ENCODE peak calls at places on chromosomes 11 and 22, in nine cellular contexts. B is sigmoid colon; I is neuronal stem cell; G is NCI-H2107; V is GDM1; X is small intestine; C is activated CD4-positive, CD25-positive, alpha-beta regulatory T cell treated with anti-CD3 and anti-CD28 coated beads, Interleukin-2, amount 50 U/mL, for 16 hours; N is activated naive CD8-positive, alpha-beta T cell treated with anti-CD3 and anti-CD28 coated beads, Interleukin-2, amount 50 U/mL, for 24 hours; E is endothelial cell. U is an unnamed sample.

GRCh38 chr22:20060700-20061480 is 19.2 kb upstream of the DGCR8 start:
- DNase-seq in C (no peak), N (peak; percentile 24), V (no peak), G (no peak), I (no peak), B (no peak), E (no peak), X (no peak), U (no peak)

GRCh38 chr11:20050551-20051333 is 109.5 kb downstream of the DBX1 start:
- DNase-seq in N (no peak), G (no peak), E (no peak), B (no peak), C (no peak), X (no peak), V (no peak), I (no peak), U (no peak)

GRCh38 chr22:23163665-23164064 is 16.6 kb upstream of the BCR start:
- DNase-seq in G (no peak), N (no peak), V (no peak), B (peak; percentile 89), C (no peak), E (no peak), X (no peak), I (no peak), U (peak; percentile 69)

GRCh38 chr22:36900225-36900624 is 13.2 kb upstream of the CSF2RB start:
- DNase-seq in B (no peak), X (no peak), N (no peak), V (no peak), C (no peak), G (no peak), E (no peak), I (no peak), U (no peak)

GRCh38 chr11:41926339-41926738 is 466.9 kb upstream of the LRRC4C start:
- DNase-seq in V (no peak), G (no peak), N (no peak), E (no peak), B (no peak), I (no peak), X (no peak), C (no peak), U (no peak)

GRCh38 chr11:68524213-68524612 is 63.7 kb downstream of the PPP6R3 start:
- DNase-seq in B (no peak), V (no peak), I (no peak), E (no peak), X (no peak), N (no peak), C (no peak), G (no peak), U (no peak)

GRCh38 chr11:11416917-11417316 is 63.9 kb upstream of the CSNK2A3 start:
- DNase-seq in V (peak; percentile 80), G (no peak), B (no peak), C (no peak), I (no peak), X (no peak), E (no peak), N (no peak), U (no peak)

GRCh38 chr11:128297805-128298204 is 289.6 kb downstream of the ETS1 start:
- DNase-seq in N (no peak), C (no peak), G (no peak), V (no peak), E (no peak), B (no peak), I (no peak), X (no peak), U (no peak)

GRCh38 chr22:35977136-35977535 is 51.5 kb downstream of the RBFOX2 start:
- DNase-seq in G (no peak), I (no peak), V (no peak), X (no peak), E (no peak), B (no peak), C (no peak), N (no peak), U (no peak)

GRCh38 chr11:109196016-109196415 is 226.0 kb upstream of the C11orf87 start:
- DNase-seq in N (no peak), X (no peak), G (no peak), B (no peak), C (no peak), V (no peak), E (no peak), I (no peak), U (no peak)

GRCh38 chr22:31346733-31347250 is 646 bp upstream of the PATZ1 start:
- DNase-seq in G (no peak), X (peak; percentile 53), V (peak; percentile 79), I (peak; percentile 65), E (peak; percentile 59), N (peak; percentile 54), C (no peak), B (peak; percentile 74), U (peak; percentile 45)

GRCh38 chr22:37549704-37550059 is 10.6 kb upstream of the CDC42EP1 start:
- DNase-seq in B (no peak), X (no peak), C (no peak), N (no peak), I (no peak), V (no peak), E (no peak), G (no peak), U (peak; percentile 89)

GRCh38 chr22:20549232-20549841 is 41.9 kb downstream of the MED15 start:
- DNase-seq in C (no peak), N (peak; percentile 50), G (no peak), B (peak; percentile 76), E (no peak), I (no peak), V (no peak), X (no peak), U (no peak)

GRCh38 chr11:48055292-48056132 is 75.2 kb downstream of the PTPRJ start:
- DNase-seq in B (no peak), I (no peak), X (peak; percentile 45), N (peak; percentile 65), C (peak; percentile 31), V (peak; percentile 58), E (no peak), G (no peak), U (no peak)

GRCh38 chr11:2777396-2777795 is 77.6 kb upstream of the KCNQ1OT1 start:
- DNase-seq in E (peak; percentile 1), G (no peak), X (no peak), B (peak; percentile 47), I (no peak), C (no peak), V (no peak), N (no peak), U (no peak)